ENCODE peak calls at places on chromosome 16, in ten cellular contexts. X, G, C, P, U, S, H, V, Y and Q are unnamed samples.

GRCh38 chr16:87723224-87723619 is 42.6 kb downstream of the KLHDC4 start:
- DNase-seq in X (peak; percentile 86), G (no peak), C (peak; percentile 67), P (peak; percentile 45), U (peak; percentile 18), S (peak; percentile 87), H (no peak), V (no peak), Y (no peak), Q (no peak)

GRCh38 chr16:84294196-84295142 is at the start of gene WFDC1:
- DNase-seq in X (no peak), G (no peak), C (no peak), P (peak; percentile 32), U (no peak), S (peak; percentile 59), H (no peak), V (no peak), Y (no peak), Q (peak; percentile 81)

GRCh38 chr16:3950343-3951193 is 70.1 kb upstream of the CREBBP start:
- DNase-seq in X (peak; percentile 17), G (peak; percentile 88), C (peak; percentile 12), P (peak; percentile 78), U (peak; percentile 98), S (peak; percentile 94), H (peak; percentile 71), V (no peak), Y (no peak), Q (no peak)

GRCh38 chr16:85996843-85997242 is 97.9 kb downstream of the IRF8 start:
- DNase-seq in X (no peak), G (no peak), C (no peak), P (no peak), U (no peak), S (no peak), H (no peak), V (no peak), Y (no peak), Q (peak; percentile 38)

GRCh38 chr16:51326131-51326856 is 175.2 kb upstream of the SALL1 start:
- DNase-seq in X (no peak), G (no peak), C (no peak), P (peak; percentile 30), U (peak; percentile 60), S (peak; percentile 82), H (peak; percentile 85), V (no peak), Y (no peak), Q (peak; percentile 70)

GRCh38 chr16:84839054-84839453 is 19.3 kb downstream of the CRISPLD2 start:
- DNase-seq in X (peak; percentile 15), G (no peak), C (no peak), P (no peak), U (peak; percentile 74), S (no peak), H (no peak), V (no peak), Y (no peak), Q (peak; percentile 73)

GRCh38 chr16:84175351-84176081 is 11.3 kb downstream of the TAF1C start:
- DNase-seq in X (peak; percentile 22), G (no peak), C (peak; percentile 50), P (peak; percentile 80), U (no peak), S (peak; percentile 85), H (peak; percentile 81), V (peak; percentile 41), Y (no peak), Q (peak; percentile 88)

GRCh38 chr16:77871932-77872331 is 83.6 kb downstream of the VAT1L start:
- DNase-seq in X (no peak), G (no peak), C (no peak), P (no peak), U (no peak), S (no peak), H (no peak), V (no peak), Y (no peak), Q (no peak)